ENCODE peak calls at places on chromosome 2, in five cellular contexts. One of them, this sample, is unnamed. For H3K9me3, the result is how much of the 10 kb centered on the place peaks cover.

GRCh38 chr2:65668744-65669143 is 236.3 kb upstream of the SPRED2 start:
- DNase-seq in H9: no peak
- DNase-seq in neural progenitor cell: no peak
- DNase-seq in A673: no peak
- DNase-seq in GM12878: no peak
- DNase-seq in this sample: no peak

GRCh38 chr2:191758420-191759199 is 80.7 kb downstream of the NABP1 start:
- DNase-seq in H9: peak
- DNase-seq in neural progenitor cell: peak
- DNase-seq in A673: peak
- DNase-seq in GM12878: peak
- DNase-seq in this sample: no peak

GRCh38 chr2:39772086-39772811 is 6.8 kb downstream of the THUMPD2 start:
- DNase-seq in H9: no peak
- DNase-seq in neural progenitor cell: no peak
- DNase-seq in A673: peak
- DNase-seq in GM12878: no peak
- DNase-seq in this sample: no peak

GRCh38 chr2:186887107-186888090 is 38.4 kb upstream of the ZSWIM2 start:
- DNase-seq in H9: no peak
- DNase-seq in neural progenitor cell: peak
- DNase-seq in A673: peak
- DNase-seq in GM12878: peak
- DNase-seq in this sample: no peak

GRCh38 chr2:82852787-82853186 is 1606.3 kb downstream of the SUCLG1 start:
- DNase-seq in H9: no peak
- DNase-seq in neural progenitor cell: no peak
- DNase-seq in A673: no peak
- DNase-seq in GM12878: no peak
- DNase-seq in this sample: no peak

GRCh38 chr2:37742286-37742685 is 70.8 kb upstream of the CDC42EP3 start:
- DNase-seq in H9: no peak
- DNase-seq in neural progenitor cell: no peak
- DNase-seq in A673: no peak
- DNase-seq in GM12878: no peak
- DNase-seq in this sample: no peak

GRCh38 chr2:85871494-85872164 is 17.2 kb downstream of the ST3GAL5 start:
- DNase-seq in H9: no peak
- DNase-seq in neural progenitor cell: no peak
- DNase-seq in A673: no peak
- DNase-seq in GM12878: no peak
- DNase-seq in this sample: no peak

GRCh38 chr2:32355976-32356734 is 668 bp upstream of the BIRC6 start:
- DNase-seq in H9: no peak
- DNase-seq in neural progenitor cell: no peak
- DNase-seq in A673: peak
- DNase-seq in GM12878: no peak
- DNase-seq in this sample: peak

GRCh38 chr2:40150206-40150765 is 301.6 kb downstream of the SLC8A1 start:
- DNase-seq in H9: no peak
- DNase-seq in neural progenitor cell: no peak
- DNase-seq in A673: no peak
- DNase-seq in GM12878: no peak
- DNase-seq in this sample: no peak

GRCh38 chr2:214484239-214484638 is 73.4 kb downstream of the VWC2L start:
- DNase-seq in H9: no peak
- DNase-seq in neural progenitor cell: peak
- DNase-seq in A673: no peak
- DNase-seq in GM12878: no peak
- DNase-seq in this sample: no peak

GRCh38 chr2:73021371-73022010 is 50.0 kb downstream of the SFXN5 start:
- DNase-seq in H9: no peak
- DNase-seq in neural progenitor cell: no peak
- DNase-seq in A673: no peak
- DNase-seq in GM12878: no peak
- DNase-seq in this sample: no peak

GRCh38 chr2:37623971-37624897 is 47.2 kb downstream of the CDC42EP3 start:
- DNase-seq in H9: no peak
- DNase-seq in neural progenitor cell: no peak
- DNase-seq in A673: peak
- DNase-seq in GM12878: peak
- DNase-seq in this sample: no peak

GRCh38 chr2:231716641-231717280 is 8.4 kb downstream of the PTMA start:
- DNase-seq in H9: no peak
- DNase-seq in neural progenitor cell: no peak
- DNase-seq in A673: peak
- DNase-seq in GM12878: no peak
- DNase-seq in this sample: no peak

GRCh38 chr2:150351922-150352321 is 135.5 kb downstream of the RND3 start:
- DNase-seq in H9: no peak
- DNase-seq in neural progenitor cell: no peak
- DNase-seq in A673: no peak
- DNase-seq in GM12878: no peak
- DNase-seq in this sample: no peak

GRCh38 chr2:74551942-74552913 is 1.5 kb downstream of the LOXL3 start:
- DNase-seq in H9: no peak
- DNase-seq in neural progenitor cell: no peak
- DNase-seq in A673: no peak
- DNase-seq in GM12878: no peak
- DNase-seq in this sample: no peak

GRCh38 chr2:58271826-58272225 is 30.7 kb upstream of the FANCL start:
- DNase-seq in H9: no peak
- DNase-seq in neural progenitor cell: peak
- DNase-seq in A673: no peak
- DNase-seq in GM12878: no peak
- DNase-seq in this sample: no peak

GRCh38 chr2:156405586-156405985 is 30.6 kb upstream of the GPD2 start:
- DNase-seq in H9: no peak
- DNase-seq in neural progenitor cell: no peak
- DNase-seq in A673: peak
- DNase-seq in GM12878: no peak
- DNase-seq in this sample: no peak

GRCh38 chr2:109213646-109214417 is 84.8 kb downstream of the SH3RF3 start:
- DNase-seq in H9: no peak
- DNase-seq in neural progenitor cell: no peak
- DNase-seq in A673: no peak
- DNase-seq in GM12878: peak
- DNase-seq in this sample: no peak

GRCh38 chr2:69638630-69639029 is 4.9 kb downstream of the AAK1 start:
- DNase-seq in H9: no peak
- DNase-seq in neural progenitor cell: no peak
- DNase-seq in A673: no peak
- DNase-seq in GM12878: no peak
- DNase-seq in this sample: no peak

GRCh38 chr2:75290600-75291140 is 91.3 kb upstream of the TACR1 start:
- DNase-seq in H9: no peak
- DNase-seq in neural progenitor cell: peak
- DNase-seq in A673: peak
- DNase-seq in GM12878: no peak
- DNase-seq in this sample: no peak

GRCh38 chr2:179655627-179656026 is 205.8 kb downstream of the ZNF385B start:
- DNase-seq in H9: no peak
- DNase-seq in neural progenitor cell: no peak
- DNase-seq in A673: no peak
- DNase-seq in GM12878: no peak
- DNase-seq in this sample: peak

GRCh38 chr2:26330114-26330581 is 15.8 kb upstream of the SELENOI start:
- DNase-seq in H9: peak
- DNase-seq in neural progenitor cell: peak
- DNase-seq in A673: peak
- DNase-seq in GM12878: peak
- DNase-seq in this sample: peak

DNA sequence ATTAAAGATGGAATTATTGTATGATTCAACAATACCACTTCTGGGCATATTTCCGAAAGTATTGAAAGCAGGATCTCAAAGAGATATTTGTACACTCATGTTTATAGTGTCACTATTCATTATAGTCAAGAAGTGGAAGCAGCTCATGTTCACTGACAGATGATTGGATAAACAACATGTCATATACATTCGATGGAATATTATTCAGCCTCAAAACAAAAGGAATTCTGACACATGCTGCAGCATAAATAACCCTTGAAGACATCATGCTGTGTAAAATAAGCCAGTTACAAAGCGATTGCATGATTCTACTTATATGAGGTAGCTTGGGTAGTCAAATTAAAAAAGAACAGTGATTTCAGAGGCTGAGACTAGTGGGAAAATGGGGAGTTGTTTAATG is 39.3 kb upstream of the PROKR1 start:
- DNase-seq in H9: no peak
- DNase-seq in neural progenitor cell: no peak
- DNase-seq in A673: peak
- DNase-seq in GM12878: no peak
- DNase-seq in this sample: no peak
- H3K9me3 ChIP-seq in H9: under half
- H3K9me3 ChIP-seq in neural progenitor cell: under half
- H3K9me3 ChIP-seq in A673: under half
- H3K9me3 ChIP-seq in GM12878: under half
- H3K9me3 ChIP-seq in this sample: under half

GRCh38 chr2:59302683-59303082 is 1061.6 kb upstream of the FANCL start:
- DNase-seq in H9: no peak
- DNase-seq in neural progenitor cell: no peak
- DNase-seq in A673: no peak
- DNase-seq in GM12878: no peak
- DNase-seq in this sample: no peak

GRCh38 chr2:59312022-59312421 is 1070.9 kb upstream of the FANCL start:
- DNase-seq in H9: no peak
- DNase-seq in neural progenitor cell: no peak
- DNase-seq in A673: no peak
- DNase-seq in GM12878: no peak
- DNase-seq in this sample: no peak

GRCh38 chr2:59308108-59308507 is 1067.0 kb upstream of the FANCL start:
- DNase-seq in H9: no peak
- DNase-seq in neural progenitor cell: no peak
- DNase-seq in A673: no peak
- DNase-seq in GM12878: no peak
- DNase-seq in this sample: no peak

GRCh38 chr2:59303272-59303671 is 1062.1 kb upstream of the FANCL start:
- DNase-seq in H9: no peak
- DNase-seq in neural progenitor cell: no peak
- DNase-seq in A673: no peak
- DNase-seq in GM12878: no peak
- DNase-seq in this sample: no peak

DNA sequence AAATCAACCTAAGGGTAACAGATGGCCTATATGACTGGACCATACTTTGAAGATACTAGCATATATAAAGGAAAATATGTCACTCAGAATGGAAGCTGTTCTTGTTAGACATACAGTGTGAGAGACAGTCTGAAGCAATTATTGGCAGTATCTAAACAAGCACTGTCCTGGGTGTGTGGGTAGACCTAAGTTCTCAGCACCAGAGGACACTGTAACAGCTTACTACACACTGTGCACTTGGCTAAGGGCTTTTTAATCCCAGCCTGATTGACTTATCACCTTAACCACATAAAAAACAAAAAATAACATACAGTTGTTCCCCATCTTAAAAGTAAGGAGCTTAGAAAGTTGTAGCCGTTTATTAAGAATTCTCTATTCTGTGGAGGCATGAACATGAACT is 1066.1 kb upstream of the FANCL start:
- DNase-seq in H9: no peak
- DNase-seq in neural progenitor cell: no peak
- DNase-seq in A673: no peak
- DNase-seq in GM12878: no peak
- DNase-seq in this sample: no peak
- TF ChIP-seq CTCF in H9: no peak
- TF ChIP-seq CTCF in neural progenitor cell: no peak
- TF ChIP-seq CTCF in A673: no peak
- TF ChIP-seq CTCF in GM12878: no peak
- TF ChIP-seq CTCF in this sample: no peak

GRCh38 chr2:228771719-228772254 is 499.3 kb downstream of the PID1 start:
- DNase-seq in H9: no peak
- DNase-seq in neural progenitor cell: no peak
- DNase-seq in A673: no peak
- DNase-seq in GM12878: no peak
- DNase-seq in this sample: no peak
- H3K9me3 ChIP-seq in H9: under half
- H3K9me3 ChIP-seq in neural progenitor cell: under half
- H3K9me3 ChIP-seq in A673: under half
- H3K9me3 ChIP-seq in GM12878: under half
- H3K9me3 ChIP-seq in this sample: under half

DNA sequence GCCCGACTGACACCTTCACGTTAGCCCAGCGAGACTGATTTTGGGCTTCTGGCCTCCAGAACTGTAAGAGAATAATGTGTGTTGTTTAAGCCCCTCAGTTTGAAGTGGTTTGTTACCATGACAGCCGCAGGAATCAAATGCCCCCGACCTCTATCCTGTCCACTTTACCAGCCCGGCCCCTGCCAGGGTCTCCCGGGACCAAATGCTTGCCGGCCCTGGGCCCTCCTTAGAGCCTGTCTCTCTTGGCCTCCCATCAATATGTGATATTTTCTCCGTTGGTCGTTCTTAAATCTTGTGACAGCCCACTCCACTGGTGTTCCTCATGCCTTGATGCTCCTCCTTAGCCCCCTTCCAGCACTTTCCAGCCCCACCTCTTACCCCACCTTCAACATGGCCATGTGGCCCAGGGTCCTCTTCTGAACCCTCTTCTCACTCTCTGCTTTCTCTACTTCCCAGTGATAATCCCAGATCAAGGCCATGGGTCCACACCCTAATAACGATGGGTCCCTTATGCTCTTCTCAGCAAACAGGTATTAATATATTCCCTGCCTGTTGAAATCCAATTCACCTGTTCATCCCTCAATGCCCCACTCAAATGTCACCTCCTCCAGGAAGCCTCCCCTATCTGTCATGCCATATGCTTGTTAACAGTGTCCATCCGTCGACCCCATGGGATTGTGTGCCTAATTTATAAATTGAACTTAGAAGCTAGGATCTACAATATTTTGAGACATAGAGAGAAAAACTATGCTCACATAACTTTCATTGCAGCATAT is 192.8 kb downstream of the ZFP36L2 start:
- DNase-seq in H9: no peak
- DNase-seq in neural progenitor cell: no peak
- DNase-seq in A673: no peak
- DNase-seq in GM12878: no peak
- DNase-seq in this sample: no peak
- TF ChIP-seq CTCF in H9: no peak
- TF ChIP-seq CTCF in neural progenitor cell: no peak
- TF ChIP-seq CTCF in A673: no peak
- TF ChIP-seq CTCF in GM12878: no peak
- TF ChIP-seq CTCF in this sample: no peak

GRCh38 chr2:95531254-95531771 is 46.8 kb upstream of the TRIM43B start:
- DNase-seq in H9: no peak
- DNase-seq in neural progenitor cell: no peak
- DNase-seq in A673: no peak
- DNase-seq in GM12878: no peak
- DNase-seq in this sample: no peak
- H3K9me3 ChIP-seq in H9: under half
- H3K9me3 ChIP-seq in neural progenitor cell: under half
- H3K9me3 ChIP-seq in A673: under half
- H3K9me3 ChIP-seq in GM12878: under half
- H3K9me3 ChIP-seq in this sample: under half

DNA sequence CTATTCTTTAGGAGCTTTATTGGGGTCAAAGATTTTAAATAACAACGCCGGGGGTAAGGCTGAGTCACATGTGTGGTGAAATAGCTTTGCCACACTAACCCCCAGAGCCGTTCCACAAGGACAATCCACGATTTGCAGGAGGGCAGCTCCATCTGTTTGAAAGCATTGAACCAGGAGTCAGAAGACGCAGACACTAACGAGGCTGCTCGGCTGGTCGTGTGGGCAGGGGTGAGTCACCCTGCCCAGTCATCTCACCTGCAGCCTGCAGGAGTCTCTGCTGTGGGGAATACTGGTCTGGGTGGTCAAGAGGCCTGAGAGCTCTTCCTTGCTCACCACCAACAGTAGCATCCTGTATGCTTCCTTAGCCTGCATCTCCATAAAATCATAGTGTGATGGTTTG is 149.2 kb upstream of the NCK2 start:
- DNase-seq in H9: peak
- DNase-seq in neural progenitor cell: no peak
- DNase-seq in A673: no peak
- DNase-seq in GM12878: no peak
- DNase-seq in this sample: no peak
- TF ChIP-seq CTCF in H9: peak
- TF ChIP-seq CTCF in neural progenitor cell: no peak
- TF ChIP-seq CTCF in A673: no peak
- TF ChIP-seq CTCF in GM12878: no peak
- TF ChIP-seq CTCF in this sample: no peak